ENCODE peak calls at places on chromosomes 16 and 17, in four cellular contexts. G, U, N and L are unnamed samples.

GRCh38 chr16:68235882-68236803 is at the start of gene ESRP2:
- DNase-seq in N (no peak), U (no peak), G (no peak), L (no peak)

GRCh38 chr16:14302399-14303181 is 231.5 kb downstream of the MRTFB start:
- DNase-seq in U (no peak), G (no peak), N (no peak), L (no peak)

GRCh38 chr17:14058051-14058450 is 11.3 kb upstream of the COX10 start:
- DNase-seq in U (no peak), G (no peak), N (no peak), L (no peak)

GRCh38 chr16:27359051-27359450 is 42.9 kb upstream of the IL21R start:
- DNase-seq in U (no peak), N (no peak), G (no peak), L (no peak)

GRCh38 chr17:34318474-34318873 is 761 bp upstream of the CCL8 start:
- DNase-seq in G (no peak), U (no peak), N (no peak), L (no peak)

GRCh38 chr16:47143329-47143676 is 442 bp downstream of the NETO2 start:
- DNase-seq in G (peak), U (peak), N (peak), L (peak)

GRCh38 chr16:49409121-49409520 is 35.5 kb downstream of the C16orf78 start:
- DNase-seq in U (no peak), G (no peak), N (no peak), L (no peak)

GRCh38 chr17:11264183-11264871 is 23.3 kb downstream of the SHISA6 start:
- DNase-seq in N (no peak), U (no peak), G (no peak), L (no peak)

GRCh38 chr16:87276091-87276561 is 41.1 kb downstream of the C16orf95 start:
- DNase-seq in U (no peak), N (no peak), G (no peak), L (peak)